ENCODE peak calls at places on chromosomes 13 and 19, in eight cellular contexts. T, M, O, X, R, A, B and L are unnamed samples.

GRCh38 chr19:33569822-33570221 is 48.2 kb upstream of the PEPD start:
- DNase-seq in T (no peak), R (peak; percentile 13), A (no peak), O (no peak), M (peak; percentile 14), B (no peak), X (no peak), L (no peak)

GRCh38 chr19:15285896-15286591 is 46.3 kb downstream of the BRD4 start:
- DNase-seq in A (no peak), T (no peak), O (no peak), B (peak; percentile 76), X (no peak), R (no peak), M (no peak), L (no peak)

GRCh38 chr13:65677906-65678305 is 1552.2 kb downstream of the PCDH9 start:
- DNase-seq in O (no peak), X (no peak), T (no peak), A (no peak), B (no peak), R (peak; percentile 47), M (no peak), L (no peak)

GRCh38 chr19:3062165-3063105 is at the start of gene TLE5:
- DNase-seq in X (no peak), R (peak; percentile 38), O (no peak), A (peak; percentile 61), B (peak; percentile 25), M (no peak), T (peak; percentile 80), L (peak; percentile 69)

GRCh38 chr13:25249001-25249543 is 38.2 kb downstream of the MTMR6 start:
- DNase-seq in M (no peak), T (no peak), A (peak; percentile 55), R (peak; percentile 61), B (peak; percentile 24), X (peak; percentile 22), O (no peak), L (no peak)

GRCh38 chr19:54310543-54310942 is 2.4 kb downstream of the LILRA5 start:
- DNase-seq in X (no peak), B (no peak), O (no peak), A (no peak), R (no peak), T (no peak), M (no peak), L (no peak)

GRCh38 chr13:61546911-61547310 is 131.3 kb upstream of the PCDH20 start:
- DNase-seq in X (no peak), M (no peak), O (no peak), T (no peak), B (no peak), A (no peak), R (no peak), L (no peak)

GRCh38 chr13:27556109-27556508 is 64.2 kb downstream of the LNX2 start:
- DNase-seq in M (no peak), X (no peak), R (no peak), T (no peak), B (no peak), O (no peak), A (no peak), L (no peak)

GRCh38 chr19:8149261-8150094 is at the start of gene FBN3:
- DNase-seq in T (no peak), A (no peak), B (no peak), X (no peak), M (peak; percentile 42), O (no peak), R (peak; percentile 70), L (no peak)

GRCh38 chr19:44792286-44792685 is 14.6 kb downstream of the CBLC start:
- DNase-seq in T (no peak), O (no peak), A (no peak), R (no peak), B (no peak), M (no peak), X (no peak), L (no peak)

GRCh38 chr19:13692096-13692495 is 72.2 kb upstream of the MRI1 start:
- DNase-seq in X (no peak), R (no peak), A (peak; percentile 82), M (no peak), B (no peak), O (no peak), T (no peak), L (no peak)

GRCh38 chr19:56917998-56918397 is 77.5 kb upstream of the PEG3 start:
- DNase-seq in A (peak; percentile 12), M (no peak), O (no peak), X (no peak), B (no peak), T (no peak), R (no peak), L (no peak)

GRCh38 chr19:3507371-3508120 is 1.4 kb downstream of the FZR1 start:
- DNase-seq in M (no peak), R (peak; percentile 69), T (peak; percentile 46), O (no peak), B (no peak), A (no peak), X (no peak), L (no peak)

GRCh38 chr19:45952691-45953505 is 20.8 kb downstream of the NOVA2 start:
- DNase-seq in A (no peak), T (peak; percentile 24), R (peak; percentile 94), M (peak; percentile 80), O (no peak), B (peak; percentile 31), X (no peak), L (peak; percentile 56)

GRCh38 chr19:28014821-28015405 is 1198.0 kb downstream of the UQCRFS1 start:
- DNase-seq in A (no peak), B (no peak), M (no peak), R (no peak), X (no peak), T (no peak), O (no peak), L (no peak)

GRCh38 chr13:111519041-111519440 is 198.6 kb downstream of the TEX29 start:
- DNase-seq in R (no peak), T (no peak), B (no peak), X (no peak), M (no peak), O (no peak), A (no peak), L (peak; percentile 24)

GRCh38 chr19:6750062-6750461 is 10.6 kb downstream of the TRIP10 start:
- DNase-seq in A (no peak), T (no peak), B (no peak), X (no peak), M (no peak), O (no peak), R (no peak), L (no peak)

GRCh38 chr19:40974633-40975037 is 16.4 kb upstream of the CYP2B6 start:
- DNase-seq in M (peak; percentile 68), R (peak; percentile 78), A (peak; percentile 4), B (peak; percentile 40), T (peak; percentile 81), X (peak; percentile 35), O (peak; percentile 22), L (peak; percentile 73)

GRCh38 chr13:55361141-55361540 is 1779.6 kb upstream of the PRR20A start:
- DNase-seq in O (no peak), B (no peak), X (no peak), A (no peak), T (no peak), M (no peak), R (no peak), L (no peak)

GRCh38 chr13:40922437-40923040 is 96.6 kb downstream of the ELF1 start:
- DNase-seq in X (no peak), O (no peak), B (no peak), R (peak; percentile 8), M (peak; percentile 2), T (peak; percentile 61), A (no peak), L (peak; percentile 81)

GRCh38 chr13:29861694-29862110 is 11.3 kb upstream of the UBL3 start:
- DNase-seq in A (no peak), B (no peak), O (no peak), M (no peak), X (peak; percentile 85), T (no peak), R (peak; percentile 68), L (no peak)

GRCh38 chr13:87554045-87554444 is 117.1 kb upstream of the SLITRK5 start:
- DNase-seq in M (no peak), A (no peak), R (no peak), X (no peak), O (no peak), T (no peak), B (no peak), L (no peak)

GRCh38 chr19:48530770-48531169 is 19.1 kb upstream of the LMTK3 start:
- DNase-seq in B (no peak), R (no peak), O (no peak), X (no peak), T (no peak), A (no peak), M (no peak), L (no peak)

GRCh38 chr19:40576181-40576584 is 490 bp upstream of the SHKBP1 start:
- DNase-seq in A (no peak), O (no peak), R (peak; percentile 74), X (no peak), T (no peak), M (no peak), B (no peak), L (no peak)

GRCh38 chr19:47280183-47280797 is 5.6 kb downstream of the INAFM1 start:
- DNase-seq in O (no peak), R (peak; percentile 78), X (no peak), T (peak; percentile 55), B (no peak), M (no peak), A (no peak), L (no peak)

GRCh38 chr13:45626731-45627374 is 11.3 kb upstream of the ERICH6B start:
- DNase-seq in R (peak; percentile 90), X (no peak), M (no peak), O (no peak), T (no peak), A (no peak), B (no peak), L (no peak)

GRCh38 chr13:69660155-69660554 is 447.5 kb upstream of the ATXN8OS start:
- DNase-seq in X (no peak), O (no peak), T (no peak), R (peak; percentile 49), B (no peak), A (no peak), M (no peak), L (no peak)

GRCh38 chr13:57138988-57139387 is 1.7 kb upstream of the PRR20A start:
- DNase-seq in T (no peak), B (no peak), A (no peak), O (no peak), X (no peak), R (no peak), M (no peak), L (no peak)

GRCh38 chr13:53066411-53066810 is 37.8 kb downstream of the OLFM4 start:
- DNase-seq in T (no peak), R (no peak), B (no peak), A (no peak), O (no peak), X (no peak), M (no peak), L (no peak)